ENCODE peak calls at places on chromosomes 11 and 22, in four cellular contexts. M is tibial artery, V is fibroblast of mammary gland, P is HFF-Myc. L is an unnamed sample.
A peak's percentile ranks its signal among the peaks of the same experiment; 100 is the strongest.

GRCh38 chr22:36336246-36337182 is 51.3 kb downstream of the MYH9 start:
- DNase-seq in M (peak; percentile 74), V (no peak), P (no peak), L (no peak)

GRCh38 chr11:23540101-23540561 is 679.9 kb upstream of the CCDC179 start:
- DNase-seq in M (no peak), V (peak; percentile 42), P (peak; percentile 29), L (peak; percentile 10)

GRCh38 chr11:29119691-29120328 is 897.0 kb downstream of the KCNA4 start:
- DNase-seq in M (no peak), V (peak; percentile 71), P (peak; percentile 49), L (peak; percentile 98)

GRCh38 chr11:118783724-118784495 is 7.1 kb downstream of the DDX6 start:
- DNase-seq in M (no peak), V (no peak), P (no peak), L (no peak)

GRCh38 chr22:43820671-43821305 is 8.7 kb upstream of the EFCAB6 start:
- DNase-seq in M (peak; percentile 24), V (no peak), P (no peak), L (no peak)

GRCh38 chr11:6209801-6210200 is 4.4 kb downstream of the C11orf42 start:
- DNase-seq in M (no peak), V (no peak), P (no peak), L (no peak)

GRCh38 chr22:26321469-26321913 is 107.6 kb upstream of the ASPHD2 start:
- DNase-seq in M (no peak), V (peak; percentile 64), P (peak; percentile 48), L (no peak)

GRCh38 chr11:33770236-33770635 is 4.1 kb downstream of the FBXO3 start:
- DNase-seq in M (no peak), V (no peak), P (no peak), L (no peak)

GRCh38 chr11:71218789-71219499 is 33.4 kb downstream of the SHANK2 start:
- DNase-seq in M (no peak), V (no peak), P (no peak), L (no peak)

GRCh38 chr11:132911186-132911585 is 621.1 kb downstream of the OPCML start:
- DNase-seq in M (no peak), V (no peak), P (no peak), L (no peak)

GRCh38 chr22:18065256-18065655 is 12.5 kb upstream of the PEX26 start:
- DNase-seq in M (no peak), V (no peak), P (no peak), L (no peak)

GRCh38 chr11:45399166-45399565 is 113.0 kb upstream of the SYT13 start:
- DNase-seq in M (no peak), V (no peak), P (no peak), L (no peak)

GRCh38 chr11:116086426-116086825 is 582.2 kb upstream of the CADM1 start:
- DNase-seq in M (no peak), V (no peak), P (no peak), L (no peak)

GRCh38 chr11:47991894-47992293 is 11.5 kb downstream of the PTPRJ start:
- DNase-seq in M (no peak), V (no peak), P (no peak), L (no peak)

GRCh38 chr11:128508785-128509518 is 78.4 kb downstream of the ETS1 start:
- DNase-seq in M (no peak), V (peak; percentile 85), P (no peak), L (no peak)

GRCh38 chr22:50705851-50706351 is 32.1 kb upstream of the ACR start:
- DNase-seq in M (no peak), V (no peak), P (no peak), L (no peak)

GRCh38 chr11:16989554-16989953 is 24.7 kb downstream of the PLEKHA7 start:
- DNase-seq in M (no peak), V (no peak), P (no peak), L (no peak)

GRCh38 chr22:29079218-29079901 is 6.5 kb downstream of the KREMEN1 start:
- DNase-seq in M (no peak), V (no peak), P (peak; percentile 35), L (no peak)

GRCh38 chr11:46003647-46004046 is 81.2 kb downstream of the LARGE2 start:
- DNase-seq in M (no peak), V (peak; percentile 44), P (no peak), L (no peak)

GRCh38 chr22:29715240-29715639 is 4.6 kb upstream of the CABP7 start:
- DNase-seq in M (no peak), V (no peak), P (no peak), L (no peak)

GRCh38 chr11:61075891-61076290 is 26.4 kb upstream of the CD5 start:
- DNase-seq in M (peak; percentile 56), V (peak; percentile 3), P (no peak), L (no peak)

GRCh38 chr11:124740277-124740882 is 638 bp downstream of the NRGN start:
- DNase-seq in M (no peak), V (peak; percentile 19), P (no peak), L (no peak)

GRCh38 chr22:50525991-50526848 is 822 bp upstream of the SCO2 start:
- DNase-seq in M (peak; percentile 89), V (peak; percentile 59), P (no peak), L (no peak)

GRCh38 chr22:17370036-17370765 is 941 bp downstream of the CECR2 start:
- DNase-seq in M (no peak), V (no peak), P (no peak), L (no peak)

GRCh38 chr11:43419460-43419859 is 60.7 kb downstream of the TTC17 start:
- DNase-seq in M (no peak), V (peak; percentile 52), P (peak; percentile 21), L (peak; percentile 16)

GRCh38 chr11:103637250-103637649 is 399.2 kb upstream of the DDI1 start:
- DNase-seq in M (no peak), V (peak; percentile 88), P (no peak), L (no peak)

GRCh38 chr11:133579165-133580031 is 47.1 kb upstream of the OPCML start:
- DNase-seq in M (no peak), V (no peak), P (no peak), L (no peak)

GRCh38 chr11:4181780-4182721 is 87.5 kb downstream of the RRM1 start:
- DNase-seq in M (no peak), V (peak; percentile 53), P (no peak), L (peak; percentile 14)

GRCh38 chr11:65894034-65894591 is 3.6 kb downstream of the CCDC85B start:
- DNase-seq in M (peak; percentile 76), V (no peak), P (no peak), L (no peak)

GRCh38 chr11:78564037-78564888 is 10.4 kb downstream of the NARS2 start:
- DNase-seq in M (no peak), V (peak; percentile 82), P (peak; percentile 74), L (peak; percentile 84)

GRCh38 chr11:117919326-117920275 is 9.6 kb downstream of the TMPRSS13 start:
- DNase-seq in M (peak; percentile 44), V (peak; percentile 10), P (no peak), L (no peak)

L was measured in glomerular endothelial cell.